ENCODE peak calls at places on chromosomes 13 and 19, in ten cellular contexts. U is nephron progenitor cell, Z is fibroblast of pulmonary artery, V is neural progenitor cell, F is AG10803, O is B cell, L is breast epithelium, I is astrocyte of the spinal cord, S is fibroblast of mammary gland, A is esophagus squamous epithelium. Y is an unnamed sample.

GRCh38 chr19:50861496-50862286 is 7.0 kb downstream of the KLK3 start:
- DNase-seq in U (no peak), Z (no peak), V (no peak), F (no peak), O (no peak), L (no peak), I (no peak), S (no peak), A (no peak), Y (no peak)

GRCh38 chr13:113856716-113857065 is 7.2 kb downstream of the GAS6 start:
- DNase-seq in U (no peak), Z (peak), V (no peak), F (no peak), O (no peak), L (peak), I (peak), S (peak), A (no peak), Y (no peak)

GRCh38 chr13:46655727-46656180 is 102.8 kb downstream of the LRCH1 start:
- DNase-seq in U (no peak), Z (peak), V (peak), F (no peak), O (no peak), L (no peak), I (peak), S (no peak), A (no peak), Y (no peak)

GRCh38 chr13:94641432-94641941 is 39.8 kb downstream of the GPR180 start:
- DNase-seq in U (no peak), Z (peak), V (no peak), F (peak), O (no peak), L (no peak), I (peak), S (peak), A (no peak), Y (no peak)

GRCh38 chr19:40225440-40226305 is 816 bp downstream of the CCNP start:
- DNase-seq in U (no peak), Z (no peak), V (no peak), F (peak), O (no peak), L (no peak), I (peak), S (peak), A (no peak), Y (no peak)

GRCh38 chr19:43316591-43317319 is 36.7 kb upstream of the CD177 start:
- DNase-seq in U (peak), Z (peak), V (peak), F (peak), O (no peak), L (no peak), I (no peak), S (peak), A (no peak), Y (no peak)

GRCh38 chr13:110405597-110406450 is 98.7 kb downstream of the COL4A2 start:
- DNase-seq in U (no peak), Z (peak), V (no peak), F (peak), O (no peak), L (no peak), I (peak), S (peak), A (no peak), Y (no peak)

GRCh38 chr19:13155472-13156284 is 5.5 kb downstream of the IER2 start:
- DNase-seq in U (peak), Z (peak), V (peak), F (peak), O (peak), L (peak), I (peak), S (peak), A (peak), Y (peak)

GRCh38 chr13:113862766-113863510 is 938 bp downstream of the GAS6 start:
- DNase-seq in U (peak), Z (peak), V (peak), F (peak), O (no peak), L (peak), I (peak), S (no peak), A (no peak), Y (peak)

GRCh38 chr13:66574606-66575005 is 655.5 kb downstream of the PCDH9 start:
- DNase-seq in U (no peak), Z (peak), V (no peak), F (peak), O (no peak), L (no peak), I (peak), S (no peak), A (no peak), Y (no peak)

GRCh38 chr13:91664036-91664435 is 265.6 kb downstream of the GPC5 start:
- DNase-seq in U (no peak), Z (no peak), V (no peak), F (no peak), O (no peak), L (no peak), I (no peak), S (no peak), A (no peak), Y (peak)

GRCh38 chr13:93224545-93224944 is 2.1 kb upstream of the GPC6 start:
- DNase-seq in U (no peak), Z (peak), V (peak), F (peak), O (no peak), L (no peak), I (peak), S (peak), A (no peak), Y (no peak)

GRCh38 chr19:4362871-4363545 is 19.6 kb downstream of the MPND start:
- DNase-seq in U (no peak), Z (no peak), V (peak), F (no peak), O (no peak), L (no peak), I (no peak), S (peak), A (no peak), Y (no peak)
- TF ChIP-seq CTCF in U (no peak), Z (peak), V (peak), F (no peak), O (no peak), L (no peak), I (peak), S (peak), A (peak), Y (no peak)

GRCh38 chr13:41458939-41459753 is 1.8 kb downstream of the RGCC start:
- DNase-seq in U (no peak), Z (peak), V (peak), F (peak), O (no peak), L (no peak), I (peak), S (peak), A (peak), Y (peak)

GRCh38 chr13:41458187-41458938 is 1.0 kb downstream of the RGCC start:
- DNase-seq in U (peak), Z (no peak), V (peak), F (no peak), O (peak), L (no peak), I (peak), S (no peak), A (peak), Y (peak)

GRCh38 chr13:41457589-41458186 is 338 bp downstream of the RGCC start:
- DNase-seq in U (peak), Z (no peak), V (no peak), F (no peak), O (no peak), L (no peak), I (no peak), S (no peak), A (no peak), Y (peak)

GRCh38 chr13:41455725-41456419 is 1.5 kb upstream of the RGCC start:
- DNase-seq in U (no peak), Z (no peak), V (peak), F (no peak), O (no peak), L (no peak), I (no peak), S (no peak), A (no peak), Y (no peak)

DNA sequence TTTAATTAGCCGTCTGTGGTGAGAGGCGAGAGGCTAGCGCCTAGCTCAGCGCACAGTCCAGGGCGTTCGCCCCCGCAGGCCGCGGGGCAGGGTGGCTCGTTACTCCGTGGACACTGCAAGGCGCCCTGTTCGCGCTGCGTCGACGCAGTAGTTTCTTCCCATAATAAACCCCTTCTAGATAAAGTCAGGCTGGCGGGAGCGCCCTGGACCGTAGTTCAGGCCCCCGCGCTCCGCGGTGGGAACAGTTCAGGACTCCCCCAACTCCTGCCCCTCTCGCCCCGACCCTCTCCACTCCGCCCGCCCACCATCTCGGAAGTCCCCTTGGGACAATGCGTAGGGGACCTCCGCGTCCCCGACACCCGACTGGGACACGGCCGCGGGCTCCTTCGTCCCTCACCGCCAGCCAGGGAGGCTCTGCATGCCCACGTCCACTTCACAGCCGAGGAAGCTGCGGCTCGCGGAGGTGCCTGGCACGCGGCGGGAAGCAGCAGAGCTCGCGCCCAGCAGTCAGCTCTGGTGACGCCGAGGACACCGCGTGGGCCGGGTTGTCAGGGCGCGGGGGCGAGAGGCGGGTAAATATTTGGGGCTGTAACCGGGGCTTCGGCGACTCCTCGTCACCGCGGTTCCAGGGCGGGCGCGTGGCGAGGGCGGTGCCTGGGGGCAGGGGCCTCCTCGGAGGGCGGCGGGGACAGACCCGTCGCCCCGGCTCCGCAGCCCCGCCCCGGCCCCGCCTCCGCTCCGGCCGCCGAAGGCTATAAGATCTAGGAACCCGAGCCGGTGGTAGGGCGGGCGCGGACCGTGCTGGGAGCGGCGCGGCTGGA is at the start of gene RGCC:
- DNase-seq in U (peak), Z (peak), V (peak), F (peak), O (peak), L (no peak), I (peak), S (peak), A (peak), Y (peak)
- TF ChIP-seq CTCF in U (no peak), Z (no peak), V (no peak), F (no peak), O (no peak), L (no peak), I (no peak), S (no peak), A (no peak), Y (no peak)

GRCh38 chr19:56312787-56313343 is 1.8 kb downstream of the ZSCAN5A start:
- DNase-seq in U (no peak), Z (no peak), V (no peak), F (no peak), O (no peak), L (no peak), I (no peak), S (no peak), A (no peak), Y (no peak)
- TF ChIP-seq CTCF in U (no peak), Z (no peak), V (no peak), F (no peak), O (no peak), L (no peak), I (no peak), S (no peak), A (no peak), Y (no peak)

DNA sequence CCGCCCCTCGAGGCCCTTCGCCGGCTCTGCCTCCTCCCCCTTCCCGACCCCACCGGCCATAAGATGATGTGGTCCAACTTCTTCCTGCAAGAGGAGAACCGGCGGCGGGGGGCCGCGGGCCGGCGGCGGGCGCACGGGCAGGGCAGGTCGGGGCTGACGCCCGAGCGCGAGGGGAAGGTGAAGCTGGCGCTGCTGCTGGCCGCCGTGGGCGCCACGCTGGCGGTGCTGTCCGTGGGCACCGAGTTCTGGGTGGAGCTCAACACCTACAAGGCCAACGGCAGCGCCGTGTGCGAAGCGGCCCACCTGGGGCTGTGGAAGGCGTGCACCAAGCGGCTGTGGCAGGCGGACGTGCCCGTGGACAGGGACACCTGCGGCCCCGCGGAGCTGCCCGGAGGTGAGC is 1.4 kb downstream of the CACNG6 start:
- DNase-seq in U (no peak), Z (no peak), V (no peak), F (no peak), O (no peak), L (no peak), I (no peak), S (no peak), A (no peak), Y (no peak)
- TF ChIP-seq CTCF in U (no peak), Z (no peak), V (no peak), F (no peak), O (no peak), L (no peak), I (no peak), S (no peak), A (no peak), Y (no peak)

GRCh38 chr19:14361824-14362223 is 19.4 kb upstream of the ADGRE5 start:
- DNase-seq in U (no peak), Z (peak), V (peak), F (no peak), O (no peak), L (no peak), I (no peak), S (peak), A (no peak), Y (no peak)

GRCh38 chr19:14367016-14367415 is 14.2 kb upstream of the ADGRE5 start:
- DNase-seq in U (no peak), Z (no peak), V (no peak), F (no peak), O (peak), L (no peak), I (no peak), S (no peak), A (no peak), Y (no peak)

GRCh38 chr19:14366529-14366928 is 14.7 kb upstream of the ADGRE5 start:
- DNase-seq in U (peak), Z (peak), V (peak), F (peak), O (peak), L (peak), I (peak), S (peak), A (peak), Y (peak)

GRCh38 chr19:14368011-14368513 is 13.2 kb upstream of the ADGRE5 start:
- DNase-seq in U (no peak), Z (no peak), V (no peak), F (no peak), O (peak), L (no peak), I (no peak), S (no peak), A (no peak), Y (no peak)

DNA sequence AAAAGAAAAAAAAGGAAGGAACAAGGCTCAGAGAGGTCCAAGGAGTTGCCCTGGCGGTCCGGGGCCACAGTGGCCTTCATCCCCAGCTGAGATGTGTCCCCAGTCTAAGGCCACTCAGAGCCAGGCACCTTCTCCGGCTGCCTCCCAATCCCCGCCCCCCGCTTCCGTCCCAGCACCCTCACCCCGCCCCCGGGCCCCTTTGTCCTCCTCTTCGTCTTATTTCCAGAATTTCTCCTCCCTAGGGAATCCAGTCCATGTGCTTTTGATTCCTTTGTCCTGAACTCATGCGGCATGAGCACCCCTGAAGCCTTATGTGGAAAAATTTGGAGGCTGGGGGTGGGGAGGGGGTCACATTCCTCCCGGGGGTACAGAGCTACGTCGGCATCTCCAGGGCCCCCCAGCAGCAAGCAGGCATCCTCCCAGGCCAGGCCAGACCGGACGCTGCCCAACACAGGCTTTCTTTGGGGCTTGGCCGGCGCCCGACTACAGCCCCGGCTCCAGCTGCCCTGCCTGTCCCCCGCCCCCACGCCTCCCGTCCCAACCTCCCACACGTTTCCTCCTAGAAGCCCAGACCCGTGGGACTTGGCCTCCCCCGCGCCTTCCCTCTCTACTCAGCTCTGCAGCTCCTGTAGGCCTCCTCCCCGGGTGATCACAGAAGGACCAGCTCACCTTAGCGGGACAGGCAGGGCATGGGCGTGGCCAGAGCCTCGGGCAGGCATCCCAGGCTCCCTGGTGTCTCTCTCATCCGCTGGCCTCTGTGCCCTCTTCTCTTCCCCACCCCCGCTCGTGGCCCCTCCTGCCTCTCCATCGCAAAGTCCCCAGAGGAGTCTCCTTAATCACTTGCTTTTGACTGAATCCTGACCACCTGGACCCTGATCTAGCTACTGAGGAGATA is 17.8 kb upstream of the ADGRE5 start:
- DNase-seq in U (peak), Z (peak), V (peak), F (peak), O (no peak), L (no peak), I (peak), S (peak), A (no peak), Y (peak)
- TF ChIP-seq CTCF in U (no peak), Z (no peak), V (no peak), F (no peak), O (no peak), L (no peak), I (no peak), S (no peak), A (no peak), Y (no peak)

GRCh38 chr19:4866595-4867424 is 657 bp downstream of the PLIN3 start:
- DNase-seq in U (peak), Z (peak), V (peak), F (peak), O (peak), L (peak), I (peak), S (peak), A (no peak), Y (peak)
- TF ChIP-seq CTCF in U (no peak), Z (no peak), V (no peak), F (no peak), O (no peak), L (no peak), I (no peak), S (no peak), A (no peak), Y (no peak)

DNA sequence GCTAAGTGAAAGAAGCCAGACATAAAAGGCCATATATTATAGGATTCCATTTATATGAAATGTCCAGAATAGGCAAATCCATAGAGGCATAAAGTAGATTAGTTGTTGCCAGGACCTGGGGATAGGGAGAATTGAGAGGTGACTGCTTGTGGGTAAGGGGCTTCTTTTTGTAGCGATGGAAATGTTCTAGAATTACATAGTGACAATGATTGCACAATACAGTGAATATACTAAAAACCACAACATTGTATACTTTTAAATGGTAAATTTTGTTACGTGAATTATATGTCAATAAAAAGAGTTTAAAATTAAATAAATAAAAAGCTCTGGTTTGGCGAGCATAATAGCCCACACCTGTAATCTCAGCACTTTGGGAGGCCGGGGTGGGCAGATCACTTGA is 486.8 kb downstream of the KLF12 start:
- DNase-seq in U (no peak), Z (no peak), V (no peak), F (no peak), O (no peak), L (no peak), I (no peak), S (no peak), A (no peak), Y (no peak)
- TF ChIP-seq CTCF in U (no peak), Z (no peak), V (no peak), F (no peak), O (no peak), L (no peak), I (no peak), S (no peak), A (no peak), Y (no peak)

GRCh38 chr19:4388171-4389063 is 11.9 kb downstream of the SH3GL1 start:
- DNase-seq in U (peak), Z (no peak), V (peak), F (peak), O (no peak), L (no peak), I (no peak), S (no peak), A (no peak), Y (no peak)

GRCh38 chr19:4389064-4389375 is 11.3 kb downstream of the SH3GL1 start:
- DNase-seq in U (no peak), Z (no peak), V (no peak), F (no peak), O (no peak), L (no peak), I (no peak), S (no peak), A (no peak), Y (no peak)

GRCh38 chr19:4385291-4386037 is 14.9 kb downstream of the SH3GL1 start:
- DNase-seq in U (no peak), Z (no peak), V (no peak), F (no peak), O (no peak), L (no peak), I (no peak), S (no peak), A (no peak), Y (no peak)

GRCh38 chr19:4389511-4390016 is 10.8 kb downstream of the SH3GL1 start:
- DNase-seq in U (no peak), Z (no peak), V (no peak), F (no peak), O (no peak), L (no peak), I (no peak), S (no peak), A (no peak), Y (peak)

DNA sequence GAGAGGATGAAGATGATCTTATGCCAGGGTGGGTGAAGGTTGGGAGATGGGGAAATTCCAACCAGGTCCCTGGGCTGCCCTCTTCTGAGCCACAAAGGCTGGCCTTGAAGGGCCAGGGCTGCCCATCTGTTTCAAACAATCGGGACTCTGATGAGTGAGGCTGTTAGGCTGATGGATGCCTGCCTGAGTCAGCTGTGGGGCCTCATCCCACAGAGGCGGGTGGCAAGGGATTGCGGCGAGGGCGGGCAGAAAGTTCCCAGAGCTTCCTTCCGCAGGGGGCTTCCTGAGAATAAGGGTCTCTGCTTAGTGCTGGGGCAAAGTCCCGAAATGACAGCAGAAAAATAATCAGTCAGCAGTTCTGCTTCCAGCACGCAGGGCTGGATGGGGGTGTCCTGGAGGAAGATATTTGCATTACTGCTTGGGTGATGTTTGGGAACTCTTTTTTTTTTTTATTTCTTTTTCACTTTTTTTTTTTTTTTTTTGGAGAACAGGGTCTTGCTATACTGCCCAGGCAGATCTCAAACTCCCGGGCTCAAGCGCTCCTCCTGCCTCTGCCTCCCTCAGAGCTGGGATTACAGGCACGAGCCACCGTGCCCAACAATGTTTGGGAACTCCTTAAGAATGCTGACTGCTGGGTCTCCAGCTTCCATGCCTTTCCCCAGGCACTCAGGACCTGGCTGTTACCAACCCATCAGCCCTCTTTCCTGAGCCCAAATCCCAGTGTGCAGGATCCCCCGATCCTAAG is 14.1 kb downstream of the SH3GL1 start:
- DNase-seq in U (no peak), Z (no peak), V (no peak), F (peak), O (no peak), L (no peak), I (peak), S (peak), A (no peak), Y (no peak)
- TF ChIP-seq CTCF in U (no peak), Z (peak), V (no peak), F (peak), O (no peak), L (no peak), I (peak), S (peak), A (peak), Y (no peak)

Y was measured in mucosa of descending colon.